ENCODE peak calls at places on chromosome 10, in seven cellular contexts. U is mesenchymal stem cell, W is neuronal stem cell, O is H9, B is trophoblast cell, P is H1, M is IMR-90. D is an unnamed sample.

GRCh38 chr10:52194188-52194587 is 119.9 kb upstream of the DKK1 start:
- DNase-seq in O (no peak), P (no peak), U (no peak), M (no peak), W (no peak), B (no peak), D (no peak)

GRCh38 chr10:94146746-94147145 is 153.0 kb downstream of the PLCE1 start:
- DNase-seq in O (no peak), W (no peak), B (no peak), M (no peak), P (no peak), U (no peak), D (no peak)

GRCh38 chr10:55474258-55474657 is 673.2 kb upstream of the PCDH15 start:
- DNase-seq in B (no peak), O (no peak), M (no peak), U (no peak), P (no peak), W (no peak), D (no peak)

GRCh38 chr10:29248987-29249386 is 39.9 kb upstream of the LYZL1 start:
- DNase-seq in O (no peak), P (no peak), B (no peak), U (no peak), W (no peak), M (no peak), D (no peak)

GRCh38 chr10:109393425-109393824 is 529.9 kb downstream of the XPNPEP1 start:
- DNase-seq in P (peak), O (peak), M (no peak), B (no peak), U (no peak), W (no peak), D (peak)

GRCh38 chr10:72272689-72273409 is 875 bp upstream of the DDIT4 start:
- DNase-seq in P (peak), O (peak), M (peak), U (peak), W (peak), B (peak), D (peak)

GRCh38 chr10:59234814-59235429 is 58.5 kb downstream of the PHYHIPL start:
- DNase-seq in W (no peak), M (peak), B (peak), O (no peak), P (no peak), U (peak), D (peak)

GRCh38 chr10:24669285-24669861 is 54.3 kb downstream of the ARHGAP21 start:
- DNase-seq in B (no peak), W (no peak), M (no peak), O (no peak), U (no peak), P (no peak), D (no peak)

GRCh38 chr10:46091080-46091833 is 45.2 kb upstream of the MSMB start:
- DNase-seq in B (no peak), O (no peak), U (no peak), W (no peak), P (no peak), M (no peak), D (no peak)

GRCh38 chr10:78450239-78450638 is 416.6 kb downstream of the RPS24 start:
- DNase-seq in U (peak), P (no peak), O (no peak), B (no peak), M (no peak), W (no peak), D (no peak)

GRCh38 chr10:50585921-50586739 is 37.6 kb downstream of the SGMS1 start:
- DNase-seq in W (no peak), O (no peak), P (no peak), M (peak), B (peak), U (peak), D (peak)

GRCh38 chr10:132632851-132633684 is 95.5 kb downstream of the INPP5A start:
- DNase-seq in U (peak), B (no peak), W (no peak), O (no peak), M (peak), P (no peak), D (no peak)

GRCh38 chr10:132788180-132788830 is 2.4 kb upstream of the NKX6-2 start:
- DNase-seq in B (no peak), P (no peak), W (no peak), M (peak), O (no peak), U (peak), D (peak)

GRCh38 chr10:92126100-92126650 is 164.7 kb downstream of the CPEB3 start:
- DNase-seq in P (no peak), U (no peak), M (peak), W (no peak), O (no peak), B (no peak), D (no peak)

GRCh38 chr10:69451784-69452251 is 553 bp downstream of the TSPAN15 start:
- DNase-seq in P (peak), M (no peak), W (no peak), B (peak), U (no peak), O (peak), D (peak)

GRCh38 chr10:126634915-126635314 is 35.6 kb downstream of the C10orf90 start:
- DNase-seq in M (no peak), B (no peak), W (no peak), P (no peak), O (no peak), U (no peak), D (no peak)

GRCh38 chr10:77582710-77583115 is 54.9 kb downstream of the KCNMA1 start:
- DNase-seq in O (no peak), M (peak), W (no peak), B (peak), U (peak), P (no peak), D (peak)

GRCh38 chr10:19168584-19168983 is 120.0 kb downstream of the MALRD1 start:
- DNase-seq in B (peak), P (peak), W (peak), U (no peak), M (no peak), O (peak), D (peak)

GRCh38 chr10:59361659-59362183 is 628 bp downstream of the FAM13C start:
- DNase-seq in B (peak), U (peak), W (no peak), O (no peak), M (peak), P (no peak), D (peak)

GRCh38 chr10:132467464-132468149 is 70.0 kb upstream of the INPP5A start:
- DNase-seq in P (peak), W (no peak), M (no peak), O (no peak), U (no peak), B (no peak), D (no peak)

GRCh38 chr10:124339951-124340760 is 78.6 kb downstream of the OAT start:
- DNase-seq in M (peak), U (peak), O (peak), B (peak), W (no peak), P (no peak), D (no peak)

DNA sequence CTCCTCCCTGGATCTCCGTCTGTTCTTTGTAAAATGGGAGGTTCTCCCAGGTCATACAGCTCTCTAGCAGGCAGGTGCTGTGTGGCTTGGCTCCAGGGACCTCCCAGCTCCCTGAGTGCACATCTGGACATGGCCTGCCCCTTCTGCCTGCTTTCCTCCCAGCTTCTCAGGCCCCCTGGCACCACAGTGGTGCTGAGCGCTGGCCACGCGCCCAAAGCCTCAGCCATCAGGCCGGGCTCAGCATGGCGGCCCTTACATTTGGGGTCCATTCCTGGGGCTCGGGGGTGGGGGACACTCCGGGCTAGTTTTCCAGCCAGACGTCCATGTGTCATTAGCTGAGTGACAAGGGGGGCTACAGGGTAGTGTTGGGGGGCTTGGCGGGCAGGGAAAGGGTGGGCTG is 65.7 kb downstream of the GOLGA7B start:
- DNase-seq in B (no peak), M (no peak), O (no peak), P (no peak), U (no peak), W (no peak), D (no peak)
- H4K8ac ChIP-seq in B (no peak), M (no peak), O (no peak), P (no peak), U (no peak), W (peak), D (no peak)

GRCh38 chr10:20834825-20835224 is 62.3 kb downstream of the NEBL start:
- DNase-seq in M (no peak), P (no peak), W (no peak), U (no peak), B (no peak), O (no peak), D (no peak)
- H4K8ac ChIP-seq in M (no peak), P (no peak), W (no peak), U (no peak), B (no peak), O (no peak), D (no peak)

GRCh38 chr10:117355064-117355463 is 20.2 kb downstream of the PDZD8 start:
- DNase-seq in U (no peak), W (no peak), P (no peak), O (no peak), M (no peak), B (no peak), D (no peak)
- H4K8ac ChIP-seq in U (no peak), W (no peak), P (no peak), O (no peak), M (no peak), B (no peak), D (no peak)

GRCh38 chr10:48778193-48778857 is 93.7 kb downstream of the WDFY4 start:
- DNase-seq in B (no peak), P (no peak), O (no peak), W (no peak), U (no peak), M (no peak), D (no peak)
- H4K8ac ChIP-seq in B (no peak), P (no peak), O (no peak), W (no peak), U (no peak), M (no peak), D (no peak)

GRCh38 chr10:119314486-119314885 is 107.1 kb downstream of the GRK5 start:
- DNase-seq in P (no peak), W (no peak), O (no peak), B (no peak), M (no peak), U (no peak), D (no peak)
- H4K8ac ChIP-seq in P (no peak), W (no peak), O (no peak), B (no peak), M (peak), U (no peak), D (no peak)

D was measured in mesendoderm.